ENCODE peak calls at places on chromosomes 13 and 19, in five cellular contexts. One of them, this sample, is unnamed.

GRCh38 chr19:7447648-7448047 is 41.2 kb downstream of the PEX11G start:
- DNase-seq in spleen: no peak
- DNase-seq in dorsolateral prefrontal cortex: no peak
- DNase-seq in body of pancreas: no peak
- DNase-seq in prostate gland: no peak
- DNase-seq in this sample: no peak

GRCh38 chr19:43503501-43504425 is 783 bp downstream of the PHLDB3 start:
- DNase-seq in spleen: peak; percentile 99
- DNase-seq in body of pancreas: peak; percentile 99
- DNase-seq in dorsolateral prefrontal cortex: peak; percentile 94
- DNase-seq in prostate gland: peak; percentile 99
- DNase-seq in this sample: peak; percentile 89

GRCh38 chr19:21328402-21328801 is 808 bp downstream of the ZNF708 start:
- DNase-seq in prostate gland: no peak
- DNase-seq in spleen: no peak
- DNase-seq in body of pancreas: no peak
- DNase-seq in dorsolateral prefrontal cortex: no peak
- DNase-seq in this sample: no peak

GRCh38 chr19:10209305-10209704 is 14.6 kb upstream of the DNMT1 start:
- DNase-seq in spleen: no peak
- DNase-seq in dorsolateral prefrontal cortex: no peak
- DNase-seq in prostate gland: no peak
- DNase-seq in body of pancreas: no peak
- DNase-seq in this sample: no peak

GRCh38 chr19:33830264-33830663 is 33.6 kb downstream of the KCTD15 start:
- DNase-seq in dorsolateral prefrontal cortex: no peak
- DNase-seq in body of pancreas: no peak
- DNase-seq in prostate gland: no peak
- DNase-seq in spleen: no peak
- DNase-seq in this sample: no peak

GRCh38 chr19:31963741-31964140 is 381.7 kb upstream of the ZNF507 start:
- DNase-seq in dorsolateral prefrontal cortex: no peak
- DNase-seq in prostate gland: no peak
- DNase-seq in body of pancreas: no peak
- DNase-seq in spleen: no peak
- DNase-seq in this sample: no peak

GRCh38 chr19:53594811-53595509 is 36.8 kb upstream of the DPRX start:
- DNase-seq in dorsolateral prefrontal cortex: no peak
- DNase-seq in body of pancreas: no peak
- DNase-seq in spleen: no peak
- DNase-seq in prostate gland: no peak
- DNase-seq in this sample: no peak

GRCh38 chr13:64912141-64912540 is 2318.0 kb downstream of the PCDH9 start:
- DNase-seq in body of pancreas: no peak
- DNase-seq in dorsolateral prefrontal cortex: no peak
- DNase-seq in prostate gland: no peak
- DNase-seq in spleen: no peak
- DNase-seq in this sample: no peak

GRCh38 chr19:14031719-14032480 is at the start of gene IL27RA:
- DNase-seq in body of pancreas: peak; percentile 68
- DNase-seq in dorsolateral prefrontal cortex: no peak
- DNase-seq in spleen: peak; percentile 95
- DNase-seq in prostate gland: peak; percentile 26
- DNase-seq in this sample: no peak

GRCh38 chr19:58498316-58499020 is 13.3 kb downstream of the SLC27A5 start:
- DNase-seq in prostate gland: no peak
- DNase-seq in spleen: peak; percentile 80
- DNase-seq in dorsolateral prefrontal cortex: no peak
- DNase-seq in body of pancreas: no peak
- DNase-seq in this sample: no peak

GRCh38 chr19:19334063-19334988 is 13.7 kb downstream of the MAU2 start:
- DNase-seq in spleen: no peak
- DNase-seq in prostate gland: no peak
- DNase-seq in dorsolateral prefrontal cortex: no peak
- DNase-seq in body of pancreas: no peak
- DNase-seq in this sample: no peak

GRCh38 chr19:27765397-27765796 is 1447.6 kb downstream of the UQCRFS1 start:
- DNase-seq in dorsolateral prefrontal cortex: no peak
- DNase-seq in prostate gland: no peak
- DNase-seq in body of pancreas: no peak
- DNase-seq in spleen: peak; percentile 10
- DNase-seq in this sample: no peak

GRCh38 chr13:111114362-111115050 is 604 bp upstream of the ARHGEF7 start:
- DNase-seq in prostate gland: peak; percentile 24
- DNase-seq in dorsolateral prefrontal cortex: no peak
- DNase-seq in body of pancreas: peak; percentile 39
- DNase-seq in spleen: peak; percentile 76
- DNase-seq in this sample: peak; percentile 30

GRCh38 chr19:6733338-6734095 is 3.9 kb downstream of the GPR108 start:
- DNase-seq in body of pancreas: no peak
- DNase-seq in prostate gland: no peak
- DNase-seq in spleen: no peak
- DNase-seq in dorsolateral prefrontal cortex: no peak
- DNase-seq in this sample: no peak

GRCh38 chr13:50224534-50224933 is 209.3 kb downstream of the KCNRG start:
- DNase-seq in prostate gland: no peak
- DNase-seq in body of pancreas: no peak
- DNase-seq in spleen: no peak
- DNase-seq in dorsolateral prefrontal cortex: no peak
- DNase-seq in this sample: no peak

GRCh38 chr13:29925457-29925856 is 75.0 kb upstream of the UBL3 start:
- DNase-seq in body of pancreas: peak; percentile 96
- DNase-seq in spleen: no peak
- DNase-seq in prostate gland: peak; percentile 96
- DNase-seq in dorsolateral prefrontal cortex: no peak
- DNase-seq in this sample: peak; percentile 90
- H3K4me3 ChIP-seq in body of pancreas: no peak overlapping the region
- H3K4me3 ChIP-seq in spleen: no peak overlapping the region
- H3K4me3 ChIP-seq in prostate gland: no peak overlapping the region
- H3K4me3 ChIP-seq in dorsolateral prefrontal cortex: no peak overlapping the region
- H3K4me3 ChIP-seq in this sample: no peak overlapping the region

DNA sequence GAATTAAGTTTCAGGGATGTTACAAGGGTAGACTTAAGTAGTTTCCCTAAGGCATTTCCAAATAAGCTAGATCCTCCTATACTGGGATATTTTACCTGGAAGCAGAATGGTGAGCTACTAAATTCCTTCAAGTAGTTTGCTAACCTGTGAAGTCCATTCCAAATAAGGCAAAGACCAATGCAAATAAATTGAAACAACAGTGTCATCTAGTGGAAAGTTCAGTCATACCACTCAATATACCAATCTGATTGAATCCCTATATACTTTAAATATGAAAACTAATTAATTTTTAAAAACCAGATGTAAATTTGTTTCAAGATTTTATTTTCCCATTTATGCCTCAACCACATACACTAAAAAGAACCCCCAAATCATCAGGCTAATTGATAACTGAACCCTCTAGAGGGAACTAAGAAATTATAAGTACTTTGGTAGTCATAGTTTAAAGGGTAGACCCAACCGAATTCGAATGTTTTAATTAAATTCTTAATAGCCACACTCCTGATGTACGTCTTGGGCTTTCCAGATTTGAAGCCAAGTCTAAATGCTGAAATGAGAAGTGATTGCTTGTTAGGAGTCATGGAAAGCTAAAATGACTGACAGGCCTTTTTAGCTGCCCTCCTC is 223.7 kb downstream of the TBC1D4 start:
- DNase-seq in dorsolateral prefrontal cortex: no peak
- DNase-seq in body of pancreas: no peak
- DNase-seq in prostate gland: no peak
- DNase-seq in spleen: no peak
- DNase-seq in this sample: no peak
- TF ChIP-seq CTCF in dorsolateral prefrontal cortex: peak; percentile 56
- TF ChIP-seq CTCF in body of pancreas: peak; percentile 45
- TF ChIP-seq CTCF in prostate gland: peak; percentile 65
- TF ChIP-seq CTCF in spleen: no peak
- TF ChIP-seq CTCF in this sample: peak; percentile 34

GRCh38 chr19:5460748-5461147 is 5.5 kb downstream of the ZNRF4 start:
- DNase-seq in dorsolateral prefrontal cortex: no peak
- DNase-seq in body of pancreas: no peak
- DNase-seq in spleen: no peak
- DNase-seq in prostate gland: no peak
- DNase-seq in this sample: no peak
- H3K27me3 ChIP-seq in dorsolateral prefrontal cortex: no peaks in the 10 kb centered on the region
- H3K27me3 ChIP-seq in body of pancreas: no peaks in the 10 kb centered on the region
- H3K27me3 ChIP-seq in spleen: no peaks in the 10 kb centered on the region
- H3K27me3 ChIP-seq in prostate gland: no peaks in the 10 kb centered on the region
- H3K27me3 ChIP-seq in this sample: no peaks in the 10 kb centered on the region

GRCh38 chr19:40598121-40598917 is 2.9 kb upstream of the LTBP4 start:
- DNase-seq in spleen: peak; percentile 95
- DNase-seq in body of pancreas: peak; percentile 84
- DNase-seq in prostate gland: peak; percentile 81
- DNase-seq in dorsolateral prefrontal cortex: peak; percentile 80
- DNase-seq in this sample: peak; percentile 69
- H3K4me3 ChIP-seq in spleen: no peak overlapping the region
- H3K4me3 ChIP-seq in body of pancreas: no peak overlapping the region
- H3K4me3 ChIP-seq in prostate gland: no peak overlapping the region
- H3K4me3 ChIP-seq in dorsolateral prefrontal cortex: no peak overlapping the region
- H3K4me3 ChIP-seq in this sample: peak overlapping the region; percentile 30

This sample was measured in thoracic aorta.